ENCODE peak calls at places on chromosomes 6 and 20, in six cellular contexts. W is ELR; Z is fibroblast of mammary gland; H is activated naive CD4-positive, alpha-beta T cell; G is HT1080; I is cardiac septum. R is an unnamed sample.

GRCh38 chr20:46400828-46401477 is 5.5 kb downstream of the ELMO2 start:
- DNase-seq in Z (peak), W (peak), G (no peak), I (no peak), H (no peak), R (peak)

GRCh38 chr6:113856571-113857564 is at the start of gene MARCKS:
- DNase-seq in H (no peak), W (peak), I (peak), G (no peak), Z (peak), R (peak)

GRCh38 chr6:15417811-15418210 is 171.9 kb downstream of the JARID2 start:
- DNase-seq in I (no peak), G (peak), Z (peak), W (peak), H (no peak), R (peak)

GRCh38 chr6:84648444-84648843 is 116.0 kb downstream of the TBX18 start:
- DNase-seq in H (no peak), Z (no peak), W (no peak), I (no peak), G (no peak), R (no peak)

GRCh38 chr20:38724603-38725457 is 544 bp downstream of the SLC32A1 start:
- DNase-seq in W (no peak), H (no peak), G (no peak), I (no peak), Z (no peak), R (no peak)

GRCh38 chr6:27605401-27606342 is 132.8 kb upstream of the ZNF184 start:
- DNase-seq in H (no peak), Z (peak), W (peak), G (peak), I (no peak), R (peak)

GRCh38 chr6:142728910-142729481 is 216.0 kb downstream of the HIVEP2 start:
- DNase-seq in I (no peak), Z (peak), G (no peak), H (no peak), W (peak), R (no peak)

GRCh38 chr6:167892835-167893234 is 66.1 kb downstream of the AFDN start:
- DNase-seq in H (no peak), G (no peak), Z (no peak), I (no peak), W (no peak), R (no peak)

GRCh38 chr20:60037120-60037499 is 78.9 kb downstream of the CDH26 start:
- DNase-seq in H (no peak), G (peak), I (no peak), W (peak), Z (no peak), R (peak)

GRCh38 chr6:105804000-105804399 is 282.1 kb upstream of the PRDM1 start:
- DNase-seq in Z (no peak), H (no peak), I (no peak), W (no peak), G (no peak), R (no peak)

GRCh38 chr20:51934301-51935002 is 132.1 kb upstream of the SALL4 start:
- DNase-seq in I (no peak), Z (no peak), W (no peak), G (no peak), H (no peak), R (no peak)

GRCh38 chr20:7758436-7758835 is 181.8 kb downstream of the HAO1 start:
- DNase-seq in Z (no peak), H (no peak), G (no peak), I (no peak), W (no peak), R (no peak)

GRCh38 chr6:166307082-166307980 is 861 bp downstream of the PRR18 start:
- DNase-seq in W (peak), Z (peak), H (no peak), I (no peak), G (no peak), R (no peak)

GRCh38 chr20:18904624-18905023 is 91.0 kb downstream of the SCP2D1 start:
- DNase-seq in G (no peak), Z (no peak), I (no peak), H (no peak), W (peak), R (peak)

GRCh38 chr20:31590717-31591225 is 14.3 kb upstream of the ID1 start:
- DNase-seq in I (no peak), Z (no peak), W (no peak), G (no peak), H (no peak), R (no peak)

R was measured in RPMI7951.